ENCODE peak calls at places on chromosomes 6 and 20, in eight cellular contexts. O is heart right ventricle, Z is left lung, F is thoracic aorta, L is breast epithelium, K is fibroblast of lung, M is spleen, T is esophagus squamous epithelium. A is an unnamed sample.

GRCh38 chr6:40164345-40164755 is 230.1 kb upstream of the MOCS1 start:
- DNase-seq in O (no peak), T (no peak), F (no peak), Z (no peak), M (no peak), K (no peak), L (no peak), A (peak; percentile 71)

GRCh38 chr20:37265152-37265551 is 3.5 kb upstream of the GHRH start:
- DNase-seq in Z (no peak), K (no peak), O (no peak), L (no peak), T (no peak), M (no peak), F (no peak), A (no peak)

GRCh38 chr6:131592935-131593334 is 19.9 kb downstream of the ARG1 start:
- DNase-seq in T (no peak), L (no peak), K (no peak), M (no peak), O (no peak), F (no peak), Z (no peak), A (no peak)

GRCh38 chr6:168380956-168381605 is 59.9 kb upstream of the SMOC2 start:
- DNase-seq in T (no peak), M (peak; percentile 56), L (no peak), O (no peak), K (no peak), F (no peak), Z (no peak), A (no peak)

GRCh38 chr6:1619666-1620503 is 10.2 kb downstream of the FOXC1 start:
- DNase-seq in T (no peak), F (no peak), L (no peak), M (peak; percentile 82), Z (peak; percentile 84), K (no peak), O (no peak), A (peak; percentile 24)

GRCh38 chr6:92479821-92480220 is 939.5 kb downstream of the EPHA7 start:
- DNase-seq in F (no peak), K (peak; percentile 3), O (no peak), L (no peak), M (no peak), Z (no peak), T (no peak), A (no peak)

GRCh38 chr20:32727663-32728062 is 15.6 kb downstream of the COMMD7 start:
- DNase-seq in O (no peak), Z (no peak), M (no peak), L (no peak), K (peak; percentile 76), F (no peak), T (no peak), A (peak; percentile 23)

GRCh38 chr20:54372313-54372712 is 103.1 kb upstream of the DOK5 start:
- DNase-seq in T (no peak), K (no peak), O (no peak), L (no peak), M (no peak), Z (no peak), F (no peak), A (no peak)

GRCh38 chr20:46406986-46407670 is 713 bp upstream of the ELMO2 start:
- DNase-seq in M (peak; percentile 93), O (peak; percentile 48), Z (peak; percentile 89), T (no peak), F (peak; percentile 31), L (peak; percentile 86), K (no peak), A (peak; percentile 90)

GRCh38 chr20:5586720-5587119 is 163.5 kb upstream of the SHLD1 start:
- DNase-seq in O (no peak), T (no peak), F (no peak), Z (no peak), L (no peak), K (no peak), M (no peak), A (no peak)

GRCh38 chr20:1302578-1303541 is 26.1 kb downstream of the SDCBP2 start:
- DNase-seq in Z (no peak), O (no peak), F (no peak), L (no peak), T (no peak), M (peak; percentile 67), K (no peak), A (no peak)

GRCh38 chr6:137550527-137550926 is 56.3 kb upstream of the OLIG3 start:
- DNase-seq in L (no peak), F (no peak), K (no peak), T (no peak), M (no peak), Z (no peak), O (no peak), A (no peak)

GRCh38 chr20:43040427-43040826 is 149.3 kb downstream of the PTPRT start:
- DNase-seq in L (no peak), M (no peak), F (no peak), O (no peak), T (no peak), Z (no peak), K (no peak), A (no peak)

GRCh38 chr6:114362957-114363356 is 20.1 kb upstream of the HS3ST5 start:
- DNase-seq in K (no peak), T (no peak), F (no peak), M (no peak), O (no peak), Z (no peak), L (no peak), A (no peak)

GRCh38 chr20:56005389-56005715 is at the start of gene CBLN4:
- DNase-seq in O (no peak), M (no peak), T (no peak), Z (no peak), L (no peak), K (no peak), F (no peak), A (no peak)

GRCh38 chr6:80132942-80133517 is 26.6 kb downstream of the BCKDHB start:
- DNase-seq in L (peak; percentile 52), O (peak; percentile 62), Z (no peak), T (no peak), K (peak; percentile 79), M (no peak), F (peak; percentile 21), A (peak; percentile 59)

GRCh38 chr20:32917191-32917950 is 58.6 kb downstream of the EFCAB8 start:
- DNase-seq in O (no peak), L (no peak), Z (no peak), F (no peak), K (no peak), M (no peak), T (no peak), A (no peak)

GRCh38 chr20:57936636-57937310 is 227.0 kb upstream of the PMEPA1 start:
- DNase-seq in O (no peak), F (no peak), Z (no peak), K (no peak), L (no peak), T (no peak), M (no peak), A (no peak)

GRCh38 chr20:45801851-45802250 is 10.1 kb downstream of the DNTTIP1 start:
- DNase-seq in F (no peak), T (no peak), O (no peak), M (no peak), L (no peak), Z (no peak), K (no peak), A (no peak)

GRCh38 chr6:127300411-127300810 is 33.7 kb downstream of the RNF146 start:
- DNase-seq in Z (no peak), T (no peak), F (no peak), O (no peak), L (no peak), M (no peak), K (peak; percentile 70), A (no peak)

GRCh38 chr20:8856668-8857067 is 212.2 kb upstream of the PLCB4 start:
- DNase-seq in F (no peak), T (no peak), M (no peak), L (no peak), K (no peak), Z (no peak), O (no peak), A (no peak)
- H3K27ac ChIP-seq in F (no peak overlapping the region), T (peak overlapping the region; percentile 84), M (no peak overlapping the region), L (no peak overlapping the region), K (no peak overlapping the region), Z (no peak overlapping the region), O (no peak overlapping the region), A (no peak overlapping the region)

DNA sequence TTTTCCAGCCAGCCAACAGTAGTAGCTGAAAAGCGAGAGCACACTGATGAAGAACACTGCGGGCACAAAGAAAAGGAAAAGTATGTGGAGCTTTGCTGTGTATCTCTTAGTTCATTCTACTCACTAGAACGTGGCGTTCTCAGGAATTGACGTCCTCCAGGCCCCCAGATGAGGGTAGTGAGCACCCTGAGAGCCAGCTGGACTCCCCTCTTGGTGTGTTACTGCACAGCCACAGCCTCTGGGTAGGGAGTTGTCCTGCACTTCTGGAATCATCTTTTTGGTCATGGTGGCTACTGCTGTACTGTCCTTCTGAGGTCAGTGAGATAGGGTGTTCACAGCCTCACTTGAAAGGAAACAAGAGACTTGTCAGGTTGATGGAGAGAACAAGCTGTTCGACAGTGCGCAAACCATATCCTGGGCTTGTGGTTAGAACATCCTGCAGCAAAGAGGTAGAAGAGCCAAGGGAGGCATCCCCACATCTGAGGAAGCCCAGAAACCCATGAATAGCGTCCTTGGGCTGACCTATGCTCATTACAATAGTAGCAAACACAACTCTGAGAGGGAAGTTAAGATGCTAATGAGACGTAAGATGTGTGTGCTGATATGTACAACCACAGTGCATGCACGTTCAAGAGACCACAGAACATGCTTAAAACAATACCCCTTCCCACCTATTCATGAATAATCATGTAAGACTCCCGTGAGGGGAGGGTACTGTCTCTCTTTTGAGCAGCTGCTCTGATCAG is 14.6 kb upstream of the HLA-F start:
- DNase-seq in F (no peak), K (no peak), O (no peak), L (no peak), T (no peak), M (no peak), Z (no peak), A (no peak)
- H3K4me3 ChIP-seq in F (no peak overlapping the region), K (no peak overlapping the region), O (no peak overlapping the region), L (no peak overlapping the region), T (no peak overlapping the region), M (peak overlapping the region; percentile 16), Z (peak overlapping the region; percentile 5), A (no peak overlapping the region)

DNA sequence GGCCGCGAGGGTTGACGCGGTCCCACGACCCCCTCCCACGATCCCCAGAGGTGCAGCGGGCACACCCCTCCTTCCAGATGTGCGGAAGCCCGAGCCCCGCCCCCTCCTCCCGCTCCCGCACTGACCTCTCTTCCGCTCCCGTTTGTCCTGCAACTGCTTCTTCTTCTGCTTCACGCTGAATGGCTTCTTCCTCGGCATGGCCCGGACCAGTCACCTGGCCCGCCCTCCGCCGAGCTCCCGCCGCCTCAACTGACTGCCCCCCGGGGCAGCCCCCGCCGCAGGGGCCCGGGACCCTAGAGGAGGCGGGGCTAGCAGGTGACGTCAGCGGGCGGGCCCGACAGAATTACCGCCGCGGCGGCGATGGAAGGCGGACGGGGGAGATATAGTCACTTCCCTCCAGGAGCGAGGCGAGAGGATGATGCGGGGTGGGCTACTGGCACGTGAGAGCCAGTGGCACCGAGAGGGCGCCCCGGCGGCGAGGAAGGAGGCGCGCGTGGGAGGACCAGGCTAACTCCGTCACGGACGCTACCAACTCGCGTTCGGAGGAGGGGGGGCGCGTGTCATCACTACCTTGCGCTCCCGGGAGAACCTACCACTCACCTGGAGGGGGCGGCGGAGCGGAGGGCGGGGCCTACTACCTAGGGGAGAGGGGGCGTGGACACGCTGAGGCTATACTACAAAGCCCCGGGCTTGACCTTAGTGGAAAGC is at the start of gene GNL1:
- DNase-seq in T (peak; percentile 91), M (peak; percentile 99), F (peak; percentile 85), Z (peak; percentile 96), O (peak; percentile 95), L (peak; percentile 98), K (peak; percentile 85), A (peak; percentile 95)
- TF ChIP-seq CTCF in T (no peak), M (no peak), F (no peak), Z (no peak), O (no peak), L (peak; percentile 33), K (no peak), A (no peak)

GRCh38 chr6:90584636-90585255 is 2.1 kb downstream of the MAP3K7 start:
- DNase-seq in F (no peak), T (no peak), Z (no peak), M (no peak), O (no peak), K (no peak), L (no peak), A (no peak)
- H3K27ac ChIP-seq in F (no peak overlapping the region), T (no peak overlapping the region), Z (no peak overlapping the region), M (no peak overlapping the region), O (no peak overlapping the region), K (no peak overlapping the region), L (no peak overlapping the region), A (no peak overlapping the region)